ENCODE peak calls at places on chromosomes 16 and 17, in four cellular contexts. S is activated CD8-positive, alpha-beta T cell treated with anti-CD3 and anti-CD28 coated beads for 36 hours; I is neural crest cell; T is left ventricle myocardium inferior. W is an unnamed sample.
A peak's percentile ranks its signal among the peaks of the same experiment; 100 is the strongest.

GRCh38 chr16:73171380-73171779 is 123.5 kb upstream of the ZFHX3 start:
- DNase-seq in S (no peak), I (no peak), T (no peak), W (no peak)

GRCh38 chr17:2173005-2173404 is 118.1 kb downstream of the HIC1 start:
- DNase-seq in S (no peak), I (no peak), T (no peak), W (no peak)

GRCh38 chr16:55418586-55418985 is 60.4 kb upstream of the MMP2 start:
- DNase-seq in S (no peak), I (no peak), T (no peak), W (no peak)

GRCh38 chr17:64262125-64262421 is 987 bp downstream of the TEX2 start:
- DNase-seq in S (no peak), I (no peak), T (no peak), W (no peak)

GRCh38 chr17:64061157-64061898 is 40.9 kb upstream of the ICAM2 start:
- DNase-seq in S (peak; percentile 40), I (no peak), T (no peak), W (no peak)

GRCh38 chr16:30065943-30066881 is 652 bp downstream of the ALDOA start:
- DNase-seq in S (peak; percentile 62), I (no peak), T (no peak), W (no peak)

GRCh38 chr17:70187383-70187782 is 18.1 kb downstream of the KCNJ2 start:
- DNase-seq in S (no peak), I (no peak), T (no peak), W (no peak)

GRCh38 chr16:15672514-15673167 is 22.6 kb downstream of the NDE1 start:
- DNase-seq in S (peak; percentile 80), I (peak; percentile 35), T (peak; percentile 91), W (no peak)

GRCh38 chr17:45997624-45998023 is 1.4 kb upstream of the STH start:
- DNase-seq in S (no peak), I (no peak), T (no peak), W (no peak)

GRCh38 chr17:76789235-76789788 is 51.4 kb downstream of the MFSD11 start:
- DNase-seq in S (no peak), I (no peak), T (no peak), W (no peak)

GRCh38 chr17:82959990-82960418 is 119.4 kb upstream of the METRNL start:
- DNase-seq in S (no peak), I (no peak), T (peak; percentile 13), W (peak; percentile 0)

GRCh38 chr17:57984226-57984890 is 3.7 kb downstream of the VEZF1 start:
- DNase-seq in S (no peak), I (no peak), T (no peak), W (no peak)

GRCh38 chr17:77449908-77450741 is 309.4 kb downstream of the SEC14L1 start:
- DNase-seq in S (peak; percentile 86), I (peak; percentile 74), T (peak; percentile 86), W (no peak)

GRCh38 chr17:50459081-50459676 is 9.5 kb downstream of the CHAD start:
- DNase-seq in S (no peak), I (no peak), T (no peak), W (no peak)

GRCh38 chr16:17334096-17334495 is 136.7 kb downstream of the XYLT1 start:
- DNase-seq in S (no peak), I (no peak), T (no peak), W (no peak)

GRCh38 chr17:48330386-48330785 is 99.6 kb downstream of the SKAP1 start:
- DNase-seq in S (no peak), I (no peak), T (no peak), W (no peak)

GRCh38 chr17:77591231-77591785 is 367.2 kb upstream of the TNRC6C start:
- DNase-seq in S (no peak), I (no peak), T (no peak), W (no peak)

GRCh38 chr17:34173221-34173620 is 81.9 kb upstream of the CCL2 start:
- DNase-seq in S (no peak), I (no peak), T (no peak), W (no peak)

GRCh38 chr17:78383725-78384471 is 5.4 kb downstream of the PGS1 start:
- DNase-seq in S (peak; percentile 78), I (no peak), T (peak; percentile 68), W (no peak)

GRCh38 chr17:54537656-54538055 is 363.0 kb upstream of the TOM1L1 start:
- DNase-seq in S (no peak), I (no peak), T (no peak), W (no peak)

GRCh38 chr17:72566671-72567484 is 446.1 kb downstream of the SOX9 start:
- DNase-seq in S (no peak), I (no peak), T (no peak), W (no peak)

GRCh38 chr16:450800-451512 is 25.5 kb downstream of the RAB11FIP3 start:
- DNase-seq in S (no peak), I (no peak), T (no peak), W (no peak)

GRCh38 chr17:50922107-50922506 is 56.0 kb upstream of the TOB1 start:
- DNase-seq in S (no peak), I (no peak), T (no peak), W (no peak)

GRCh38 chr16:49023095-49023494 is 258.5 kb downstream of the CBLN1 start:
- DNase-seq in S (no peak), I (no peak), T (no peak), W (no peak)

GRCh38 chr17:62188713-62189112 is 123.6 kb upstream of the MED13 start:
- DNase-seq in S (no peak), I (no peak), T (no peak), W (no peak)

GRCh38 chr16:81127051-81127450 is 30.9 kb upstream of the GCSH start:
- DNase-seq in S (no peak), I (no peak), T (no peak), W (no peak)

GRCh38 chr17:62652251-62653001 is 25.0 kb downstream of the MRC2 start:
- DNase-seq in S (peak; percentile 55), I (no peak), T (peak; percentile 74), W (peak; percentile 32)

GRCh38 chr16:76222853-76223252 is 54.3 kb upstream of the CNTNAP4 start:
- DNase-seq in S (no peak), I (no peak), T (no peak), W (no peak)

GRCh38 chr17:79048826-79049755 is 25.1 kb downstream of the C1QTNF1 start:
- DNase-seq in S (no peak), I (no peak), T (no peak), W (no peak)

GRCh38 chr16:75109732-75110243 is 6.8 kb downstream of the LDHD start:
- DNase-seq in S (peak; percentile 32), I (no peak), T (peak; percentile 78), W (no peak)
- TF ChIP-seq CTCF in S (no peak), I (no peak), T (no peak), W (no peak)

GRCh38 chr16:57626420-57627170 is 1.8 kb upstream of the ADGRG1 start:
- DNase-seq in S (no peak), I (no peak), T (no peak), W (no peak)

GRCh38 chr16:57629516-57630401 is 1.3 kb downstream of the ADGRG1 start:
- DNase-seq in S (no peak), I (no peak), T (no peak), W (no peak)

GRCh38 chr16:57628782-57629181 is 352 bp downstream of the ADGRG1 start:
- DNase-seq in S (no peak), I (no peak), T (no peak), W (no peak)

GRCh38 chr16:57627184-57627871 is 1.1 kb upstream of the ADGRG1 start:
- DNase-seq in S (no peak), I (no peak), T (no peak), W (no peak)

GRCh38 chr16:57628008-57628781 is at the start of gene ADGRG1:
- DNase-seq in S (peak; percentile 89), I (peak; percentile 56), T (peak; percentile 64), W (no peak)
- TF ChIP-seq CTCF in S (no peak), I (peak; percentile 44), T (peak; percentile 18), W (no peak)

DNA sequence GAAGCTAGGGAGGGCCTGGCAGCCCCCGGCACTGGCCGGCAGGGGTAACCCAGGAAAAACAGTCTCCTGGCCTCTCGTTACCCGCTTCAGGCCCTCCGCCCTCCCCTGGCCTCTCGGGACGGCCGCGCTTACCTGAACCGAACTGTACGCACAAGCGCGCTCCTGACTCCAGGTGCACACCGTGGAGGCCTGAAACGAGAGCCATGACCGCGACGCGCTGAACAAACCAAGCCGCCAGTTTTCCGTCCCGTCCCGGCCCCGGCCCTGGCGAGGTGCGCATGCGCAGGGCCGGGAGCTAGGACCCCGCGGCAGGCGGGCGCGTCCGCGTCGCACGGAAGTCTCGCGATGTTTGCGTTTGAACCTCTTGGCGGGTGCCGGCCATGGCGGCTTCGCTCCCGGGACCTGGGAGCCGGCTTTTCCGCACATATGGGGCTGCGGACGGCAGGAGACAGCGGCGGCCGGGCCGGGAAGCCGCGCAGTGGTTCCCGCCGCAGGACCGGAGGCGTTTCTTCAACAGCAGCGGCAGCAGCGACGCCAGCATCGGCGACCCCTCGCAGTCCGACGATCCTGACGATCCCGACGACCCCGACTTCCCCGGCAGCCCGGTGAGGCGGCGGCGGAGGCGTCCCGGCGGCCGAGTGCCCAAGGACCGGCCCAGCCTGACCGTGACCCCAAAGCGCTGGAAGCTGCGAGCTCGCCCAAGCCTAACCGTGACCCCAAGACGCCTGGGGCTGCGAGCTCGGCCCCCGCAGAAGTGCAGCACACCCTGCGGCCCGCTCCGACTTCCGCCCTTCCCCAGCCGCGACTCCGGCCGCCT is at the start of gene HASPIN:
- DNase-seq in S (peak; percentile 93), I (peak; percentile 93), T (peak; percentile 90), W (peak; percentile 91)
- TF ChIP-seq CTCF in S (peak; percentile 42), I (peak; percentile 63), T (peak; percentile 57), W (no peak)

GRCh38 chr17:30716461-30717289 is 107.8 kb downstream of the CRLF3 start:
- DNase-seq in S (peak; percentile 32), I (no peak), T (peak; percentile 11), W (no peak)
- TF ChIP-seq CTCF in S (no peak), I (no peak), T (no peak), W (no peak)

GRCh38 chr17:73647331-73647730 is 3.1 kb upstream of the SDK2 start:
- DNase-seq in S (no peak), I (no peak), T (no peak), W (no peak)

GRCh38 chr17:73645050-73645871 is 1.0 kb upstream of the SDK2 start:
- DNase-seq in S (peak; percentile 60), I (peak; percentile 66), T (peak; percentile 60), W (peak; percentile 62)

GRCh38 chr17:73648543-73648820 is 4.2 kb upstream of the SDK2 start:
- DNase-seq in S (no peak), I (no peak), T (no peak), W (no peak)

GRCh38 chr17:73647767-73648542 is 3.7 kb upstream of the SDK2 start:
- DNase-seq in S (no peak), I (no peak), T (no peak), W (no peak)

GRCh38 chr17:73646409-73647305 is 2.4 kb upstream of the SDK2 start:
- DNase-seq in S (peak; percentile 43), I (peak; percentile 34), T (no peak), W (no peak)
- TF ChIP-seq CTCF in S (peak; percentile 14), I (peak; percentile 45), T (no peak), W (no peak)

GRCh38 chr16:58243528-58244004 is 45.7 kb upstream of the CSNK2A2 start:
- DNase-seq in S (peak; percentile 14), I (no peak), T (no peak), W (no peak)
- TF ChIP-seq CTCF in S (no peak), I (no peak), T (no peak), W (no peak)

W was measured in activated B cell treated with CpG ODN at 0.5 μM for 24 hours.